ENCODE peak calls at places on chromosomes 6 and 20, in nine cellular contexts. L is AG04449; D is endothelial cell; A is HCT116; W is CD8-positive, alpha-beta T cell; K is neural progenitor cell; O is omental fat pad; J is thoracic aorta; F is RWPE1. C is an unnamed sample.

GRCh38 chr20:47222728-47223127 is 133.8 kb downstream of the ZMYND8 start:
- DNase-seq in F (no peak), A (no peak), D (no peak), O (no peak), W (no peak), K (no peak), L (no peak), J (no peak), C (no peak)

GRCh38 chr6:53042112-53042511 is 23.1 kb upstream of the FBXO9 start:
- DNase-seq in L (peak; percentile 85), F (peak; percentile 63), K (no peak), J (no peak), W (no peak), A (peak; percentile 54), D (no peak), O (no peak), C (no peak)

GRCh38 chr20:62874745-62875344 is 13.2 kb upstream of the TCFL5 start:
- DNase-seq in J (no peak), O (no peak), W (no peak), K (no peak), L (no peak), F (no peak), D (no peak), A (no peak), C (no peak)

GRCh38 chr6:169117663-169118062 is 136.0 kb downstream of the THBS2 start:
- DNase-seq in K (no peak), L (no peak), A (no peak), W (no peak), F (no peak), D (no peak), J (no peak), O (no peak), C (no peak)

GRCh38 chr6:20954325-20954724 is 420.1 kb downstream of the CDKAL1 start:
- DNase-seq in K (no peak), O (no peak), L (no peak), W (no peak), A (no peak), J (no peak), D (no peak), F (no peak), C (no peak)

GRCh38 chr20:61056136-61056535 is 195.9 kb upstream of the CDH4 start:
- DNase-seq in W (no peak), K (no peak), O (no peak), D (no peak), J (no peak), L (no peak), A (no peak), F (no peak), C (no peak)

GRCh38 chr20:23050847-23051627 is 1.6 kb upstream of the THBD start:
- DNase-seq in K (peak; percentile 93), D (peak; percentile 97), J (peak; percentile 78), L (no peak), O (peak; percentile 93), F (peak; percentile 57), A (peak; percentile 42), W (no peak), C (peak; percentile 29)

GRCh38 chr6:83479389-83479788 is 32.9 kb upstream of the PRSS35 start:
- DNase-seq in A (no peak), D (no peak), J (no peak), F (no peak), K (no peak), O (no peak), L (no peak), W (no peak), C (no peak)

GRCh38 chr6:158629376-158630221 is 14.9 kb downstream of the DYNLT1 start:
- DNase-seq in K (peak; percentile 40), J (no peak), F (no peak), L (no peak), A (no peak), O (no peak), W (peak; percentile 47), D (no peak), C (no peak)

GRCh38 chr6:133837801-133838349 is 51.0 kb upstream of the TCF21 start:
- DNase-seq in D (peak; percentile 83), F (peak; percentile 63), O (peak; percentile 51), A (peak; percentile 68), J (no peak), K (peak; percentile 80), W (peak; percentile 46), L (no peak), C (no peak)

GRCh38 chr20:4889446-4889845 is 111.9 kb downstream of the SLC23A2 start:
- DNase-seq in L (no peak), A (no peak), D (no peak), J (no peak), O (no peak), K (no peak), W (no peak), F (no peak), C (no peak)

GRCh38 chr20:20665933-20666332 is 46.5 kb downstream of the RALGAPA2 start:
- DNase-seq in D (no peak), K (no peak), W (no peak), O (no peak), F (no peak), J (no peak), A (no peak), L (no peak), C (no peak)

GRCh38 chr6:1608976-1609661 is 596 bp upstream of the FOXC1 start:
- DNase-seq in K (peak; percentile 57), A (no peak), F (peak; percentile 40), D (peak; percentile 61), W (no peak), O (no peak), L (no peak), J (no peak), C (no peak)

GRCh38 chr6:39892490-39893129 is 41.7 kb downstream of the MOCS1 start:
- DNase-seq in F (peak; percentile 13), A (peak; percentile 6), W (no peak), O (no peak), D (peak; percentile 81), L (peak; percentile 10), K (peak; percentile 72), J (peak; percentile 18), C (no peak)
- TF ChIP-seq CTCF in F (no peak), A (peak; percentile 47), W (no peak), O (no peak), D (peak; percentile 62), L (peak; percentile 89), K (peak; percentile 81), J (peak; percentile 78), C (peak; percentile 10)

DNA sequence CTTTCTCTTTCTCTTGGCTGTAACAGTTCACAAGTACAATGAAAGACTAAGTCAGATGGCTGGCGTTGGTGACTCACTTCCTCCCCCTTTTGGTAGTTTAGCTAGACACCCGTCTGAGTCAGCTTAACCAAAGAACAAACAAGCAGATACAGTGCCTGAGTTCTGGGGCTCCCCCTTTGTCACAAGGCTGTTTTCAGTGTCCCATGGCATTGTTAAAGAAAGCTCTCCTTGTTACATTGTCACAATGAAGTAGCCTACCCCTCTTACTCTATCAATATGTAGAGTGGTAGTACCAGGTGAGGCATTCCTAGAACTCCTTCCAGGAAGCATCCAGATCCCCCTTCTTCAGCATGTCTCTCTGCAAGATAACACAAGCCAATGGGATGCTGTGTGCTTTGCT is 38.6 kb downstream of the KIAA0408 start:
- DNase-seq in W (peak; percentile 64), J (peak; percentile 46), K (peak; percentile 80), O (peak; percentile 27), L (peak; percentile 84), A (peak; percentile 88), F (peak; percentile 81), D (peak; percentile 47), C (peak; percentile 24)
- TF ChIP-seq CTCF in W (peak; percentile 26), J (peak; percentile 37), K (peak; percentile 71), O (no peak), L (peak; percentile 54), A (peak; percentile 53), F (peak; percentile 52), D (peak; percentile 22), C (peak; percentile 22)

DNA sequence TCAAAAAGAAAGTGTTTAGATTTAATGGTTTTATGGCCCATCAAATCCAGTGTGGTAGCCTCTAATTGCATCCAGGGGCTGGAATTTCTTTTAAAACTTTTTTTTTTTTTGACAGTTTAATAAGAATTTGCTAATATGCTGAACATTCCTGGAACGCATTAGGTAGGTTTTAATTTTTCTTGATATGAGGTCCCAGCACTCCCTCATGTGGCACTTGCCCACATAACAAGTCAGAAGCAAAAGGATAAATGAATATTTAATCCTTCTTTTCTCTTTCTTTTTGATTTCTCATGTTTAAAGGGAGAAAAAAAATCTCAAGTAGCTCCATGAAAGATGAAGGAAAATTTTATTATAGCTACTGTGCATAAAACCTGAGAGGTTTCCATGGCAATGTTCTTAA is 13.5 kb downstream of the HAO1 start:
- DNase-seq in O (no peak), A (peak; percentile 12), D (no peak), L (peak; percentile 10), F (peak; percentile 20), K (peak; percentile 28), W (no peak), J (no peak), C (no peak)
- TF ChIP-seq CTCF in O (no peak), A (no peak), D (peak; percentile 59), L (peak; percentile 45), F (peak; percentile 79), K (peak; percentile 71), W (no peak), J (no peak), C (no peak)

GRCh38 chr20:2771631-2772080 is 28.8 kb downstream of the CPXM1 start:
- DNase-seq in L (no peak), F (no peak), K (no peak), J (no peak), O (no peak), D (no peak), A (no peak), W (no peak), C (no peak)
- TF ChIP-seq CTCF in L (no peak), F (no peak), K (no peak), J (no peak), O (no peak), D (no peak), A (no peak), W (no peak), C (no peak)

DNA sequence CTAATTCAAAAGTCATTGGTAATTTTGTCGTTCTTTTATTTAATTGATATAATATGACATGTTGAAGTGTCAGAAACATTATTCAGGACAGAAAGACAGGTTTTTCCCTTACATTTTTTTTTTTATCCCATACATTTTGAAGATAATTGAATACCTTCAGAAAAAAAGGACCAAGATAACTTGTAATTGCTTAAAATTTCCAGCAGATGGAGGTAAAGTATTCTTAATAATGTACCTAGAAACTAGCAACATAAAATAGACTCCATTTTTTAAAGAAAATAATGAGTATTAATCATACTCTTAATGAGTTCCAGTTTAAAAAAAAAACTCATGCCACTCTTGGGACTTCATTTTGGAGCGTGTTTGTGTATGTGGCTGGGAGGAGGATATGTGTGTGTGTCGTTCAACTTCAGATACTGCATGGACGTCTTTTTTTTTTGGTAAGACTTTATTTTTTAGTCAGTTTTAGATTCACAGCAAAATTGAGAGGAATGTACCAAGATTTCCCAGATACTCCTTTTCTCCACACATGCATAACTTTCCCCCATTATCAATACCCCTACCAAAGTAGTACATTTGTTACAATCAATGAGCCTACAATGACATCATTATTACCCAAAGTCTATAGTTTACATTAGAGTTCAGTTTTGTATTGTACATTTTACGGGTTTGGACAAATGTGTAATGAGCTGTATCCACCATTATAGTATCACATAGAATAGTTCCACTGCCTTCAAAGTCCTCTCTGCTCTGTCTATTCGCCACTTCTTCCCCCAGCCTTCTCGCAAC is 79.4 kb downstream of the ROS1 start:
- DNase-seq in A (no peak), O (no peak), W (no peak), K (peak; percentile 4), L (no peak), J (no peak), F (peak; percentile 20), D (no peak), C (no peak)
- TF ChIP-seq CTCF in A (peak; percentile 53), O (no peak), W (peak; percentile 72), K (peak; percentile 69), L (no peak), J (peak; percentile 52), F (peak; percentile 48), D (peak; percentile 83), C (peak; percentile 68)